ENCODE peak calls at places on chromosomes 13 and 19, in four cellular contexts. R is breast epithelium, Q is A549, O is thyroid gland. H is an unnamed sample.

GRCh38 chr13:27924529-27925141 is 4.8 kb downstream of the PDX1 start:
- DNase-seq in Q (no peak), O (no peak), R (no peak), H (no peak)

GRCh38 chr19:33405491-33406461 is 32.3 kb downstream of the CEBPG start:
- DNase-seq in O (no peak), R (no peak), Q (no peak), H (no peak)

GRCh38 chr13:42892760-42893159 is 99.3 kb downstream of the EPSTI1 start:
- DNase-seq in R (no peak), O (no peak), Q (no peak), H (no peak)

GRCh38 chr19:23287620-23288019 is 37.4 kb upstream of the ZNF724 start:
- DNase-seq in R (no peak), O (no peak), Q (no peak), H (no peak)

GRCh38 chr13:110023729-110024645 is 237.6 kb upstream of the IRS2 start:
- DNase-seq in Q (no peak), O (peak; percentile 7), R (no peak), H (no peak)

GRCh38 chr13:44396963-44397580 is 23.4 kb downstream of the SERP2 start:
- DNase-seq in Q (no peak), R (no peak), O (peak; percentile 29), H (no peak)

GRCh38 chr13:46855166-46855565 is 41.7 kb downstream of the HTR2A start:
- DNase-seq in O (no peak), Q (no peak), R (no peak), H (no peak)

GRCh38 chr13:33518442-33518841 is 232.9 kb upstream of the STARD13 start:
- DNase-seq in R (no peak), Q (no peak), O (no peak), H (no peak)

GRCh38 chr19:2315121-2315817 is 7.3 kb upstream of the LINGO3 start:
- DNase-seq in Q (no peak), O (no peak), R (no peak), H (no peak)

GRCh38 chr19:43522929-43523328 is 4.1 kb downstream of the ETHE1 start:
- DNase-seq in R (no peak), Q (no peak), O (no peak), H (no peak)

GRCh38 chr13:39910833-39911232 is 255.4 kb downstream of the COG6 start:
- DNase-seq in O (no peak), Q (no peak), R (no peak), H (no peak)

GRCh38 chr19:1503089-1503924 is 9.5 kb downstream of the ADAMTSL5 start:
- DNase-seq in O (peak; percentile 24), Q (peak; percentile 25), R (no peak), H (peak; percentile 63)

GRCh38 chr13:50629497-50629896 is 214.0 kb downstream of the DLEU7 start:
- DNase-seq in Q (no peak), O (no peak), R (no peak), H (no peak)

GRCh38 chr19:37251308-37252229 is 33.6 kb downstream of the ZNF383 start:
- DNase-seq in Q (no peak), R (peak; percentile 89), O (peak; percentile 95), H (peak; percentile 99)

GRCh38 chr13:111204438-111205177 is 89.5 kb downstream of the ARHGEF7 start:
- DNase-seq in R (no peak), O (peak; percentile 52), Q (no peak), H (no peak)

GRCh38 chr19:28913626-28914025 is 299.3 kb downstream of the UQCRFS1 start:
- DNase-seq in R (no peak), O (no peak), Q (no peak), H (no peak)

GRCh38 chr13:49976314-49977258 is 20.3 kb upstream of the TRIM13 start:
- DNase-seq in O (peak; percentile 78), R (peak; percentile 67), Q (peak; percentile 41), H (peak; percentile 83)

GRCh38 chr13:113427562-113428468 is 25.5 kb downstream of the ADPRHL1 start:
- DNase-seq in Q (no peak), O (no peak), R (no peak), H (no peak)

GRCh38 chr19:53545271-53546065 is 7.5 kb downstream of the ZNF331 start:
- DNase-seq in Q (peak; percentile 76), O (peak; percentile 66), R (no peak), H (no peak)

GRCh38 chr19:40588926-40589569 is 12.1 kb upstream of the LTBP4 start:
- DNase-seq in R (no peak), Q (no peak), O (no peak), H (no peak)

GRCh38 chr19:861756-862528 is 2.5 kb downstream of the CFD start:
- DNase-seq in R (no peak), O (no peak), Q (no peak), H (no peak)

GRCh38 chr13:75365724-75366173 is 116.2 kb downstream of the TBC1D4 start:
- DNase-seq in O (no peak), R (no peak), Q (peak; percentile 1), H (no peak)

GRCh38 chr19:2848625-2849024 is 7.3 kb downstream of the ZNF555 start:
- DNase-seq in O (no peak), Q (no peak), R (no peak), H (no peak)

GRCh38 chr13:48160879-48161278 is 66.0 kb upstream of the MED4 start:
- DNase-seq in O (no peak), Q (no peak), R (no peak), H (no peak)

GRCh38 chr19:10812902-10813404 is 23.1 kb downstream of the TMED1 start:
- DNase-seq in R (no peak), O (no peak), Q (peak; percentile 38), H (no peak)

GRCh38 chr19:42178791-42179500 is 38.5 kb downstream of the DEDD2 start:
- DNase-seq in O (no peak), Q (peak; percentile 87), R (no peak), H (no peak)

GRCh38 chr19:42177686-42178019 is 39.8 kb downstream of the DEDD2 start:
- DNase-seq in R (no peak), Q (no peak), O (no peak), H (no peak)

GRCh38 chr19:42176649-42176989 is 40.9 kb downstream of the DEDD2 start:
- DNase-seq in O (no peak), Q (peak; percentile 70), R (no peak), H (no peak)

GRCh38 chr19:42176990-42177685 is 40.3 kb downstream of the DEDD2 start:
- DNase-seq in R (peak; percentile 61), Q (peak; percentile 90), O (peak; percentile 60), H (peak; percentile 82)

DNA sequence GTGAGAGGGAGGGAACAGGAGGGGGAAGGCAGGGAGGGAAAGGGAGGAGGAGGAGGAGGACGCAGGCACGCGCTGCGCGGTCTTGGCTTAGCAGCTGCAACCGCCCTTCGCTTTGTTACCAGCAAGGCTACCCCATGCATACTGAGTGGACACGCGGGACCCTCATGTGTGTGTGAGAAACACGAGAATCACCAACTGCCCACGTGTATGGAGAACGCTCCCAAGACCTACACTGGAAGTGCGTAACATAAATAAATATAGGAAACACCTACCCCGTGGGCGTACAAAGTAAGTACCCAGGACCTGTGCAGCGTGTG is 38.0 kb downstream of the DEDD2 start:
- DNase-seq in O (no peak), Q (no peak), R (no peak), H (no peak)
- TF ChIP-seq CTCF in O (no peak), Q (no peak), R (no peak), H (no peak)

GRCh38 chr13:60260440-60260839 is 96.7 kb upstream of the DIAPH3 start:
- DNase-seq in Q (no peak), O (no peak), R (no peak), H (no peak)

GRCh38 chr13:60258349-60258748 is 94.6 kb upstream of the DIAPH3 start:
- DNase-seq in Q (no peak), R (no peak), O (no peak), H (no peak)

GRCh38 chr13:60265566-60265965 is 101.8 kb upstream of the DIAPH3 start:
- DNase-seq in Q (no peak), O (no peak), R (no peak), H (no peak)

GRCh38 chr13:60267498-60268202 is 103.9 kb upstream of the DIAPH3 start:
- DNase-seq in R (no peak), Q (no peak), O (peak; percentile 37), H (no peak)

DNA sequence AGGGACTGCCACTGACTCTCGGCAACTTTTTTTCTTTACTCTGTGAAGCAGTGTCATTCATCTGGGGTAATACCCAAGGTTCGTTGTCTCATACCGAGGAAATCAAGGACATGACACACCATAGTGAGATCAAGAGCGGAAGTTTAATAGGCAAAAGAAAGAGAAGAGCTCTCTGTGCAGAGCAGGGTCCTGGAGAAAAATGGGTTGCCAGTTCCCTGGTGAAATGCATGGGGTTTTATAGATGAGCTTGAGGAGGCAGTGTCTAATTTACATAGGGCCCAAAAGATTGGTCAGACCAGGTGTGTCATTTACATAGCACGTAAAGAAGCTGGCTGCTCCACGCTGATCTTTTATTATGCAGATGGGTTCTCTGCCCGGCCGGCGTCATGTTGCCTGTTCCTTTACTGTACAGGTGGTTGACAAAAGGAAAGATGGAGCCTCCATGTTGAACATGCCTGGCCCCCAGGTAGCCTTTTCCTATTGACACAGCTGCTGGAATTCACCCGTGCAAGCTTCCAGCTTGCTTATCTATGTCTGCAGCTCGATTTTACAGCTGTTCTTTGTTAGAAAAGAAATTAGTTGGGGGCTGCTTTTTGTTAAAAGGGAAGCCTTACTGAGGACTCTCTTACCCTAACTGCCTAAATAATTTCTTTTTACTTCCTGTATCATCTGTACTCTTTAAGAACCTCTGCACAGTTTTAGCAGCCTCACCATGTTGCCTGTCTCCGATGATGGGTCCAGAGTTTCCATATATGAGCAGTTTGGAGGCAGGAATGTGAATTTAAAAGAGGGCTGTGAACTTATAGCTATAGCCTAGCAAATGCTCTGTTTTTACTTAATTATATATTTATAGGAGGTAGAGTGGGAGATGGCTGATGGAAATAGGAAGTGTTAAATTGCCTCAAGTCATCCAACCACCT is 98.0 kb upstream of the DIAPH3 start:
- DNase-seq in O (no peak), R (no peak), Q (no peak), H (no peak)
- H3K4me3 ChIP-seq in O (no peak overlapping the region), R (no peak overlapping the region), Q (no peak overlapping the region), H (no peak overlapping the region)

DNA sequence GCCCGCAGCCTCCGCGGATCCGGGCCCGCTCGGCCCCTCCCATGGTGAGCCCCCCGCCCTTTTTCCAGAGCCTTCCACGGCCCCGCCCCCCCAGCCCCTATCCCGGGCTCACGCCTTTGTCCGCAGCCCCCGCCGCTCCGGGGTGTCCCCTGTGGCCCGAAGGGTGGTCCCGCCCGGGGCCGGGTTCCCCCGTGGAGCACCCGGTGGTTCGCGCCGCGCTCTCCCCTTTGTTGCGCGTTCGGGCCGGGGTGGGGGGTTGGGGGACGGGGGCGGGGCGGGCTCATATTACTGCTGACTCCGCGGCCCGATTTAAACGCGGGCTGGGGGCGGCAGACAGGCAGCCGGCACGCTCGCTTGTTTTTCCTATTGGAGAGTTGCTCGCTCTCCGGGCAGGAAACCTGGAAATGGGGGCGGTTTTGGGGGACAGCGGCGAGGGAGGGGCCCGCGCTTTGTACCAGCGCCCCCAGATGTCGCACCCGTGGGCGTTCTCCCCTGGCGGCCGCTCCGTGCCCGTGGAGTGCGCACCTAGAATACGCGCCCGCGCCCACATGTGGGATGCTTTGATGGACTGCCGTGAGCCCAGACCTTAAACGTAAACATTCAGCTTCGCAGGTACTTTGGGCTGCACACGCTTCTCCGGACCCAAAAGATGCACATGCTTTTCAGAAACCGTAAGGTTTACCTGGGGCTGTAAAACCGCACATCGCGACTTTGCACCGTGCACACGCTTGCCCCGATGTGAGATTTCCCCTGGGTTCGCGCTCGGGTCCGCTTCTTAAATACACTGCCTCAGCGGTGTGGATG is 699 bp downstream of the PTOV1 start:
- DNase-seq in O (peak; percentile 41), R (no peak), Q (no peak), H (peak; percentile 54)
- TF ChIP-seq CTCF in O (no peak), R (no peak), Q (no peak), H (no peak)

DNA sequence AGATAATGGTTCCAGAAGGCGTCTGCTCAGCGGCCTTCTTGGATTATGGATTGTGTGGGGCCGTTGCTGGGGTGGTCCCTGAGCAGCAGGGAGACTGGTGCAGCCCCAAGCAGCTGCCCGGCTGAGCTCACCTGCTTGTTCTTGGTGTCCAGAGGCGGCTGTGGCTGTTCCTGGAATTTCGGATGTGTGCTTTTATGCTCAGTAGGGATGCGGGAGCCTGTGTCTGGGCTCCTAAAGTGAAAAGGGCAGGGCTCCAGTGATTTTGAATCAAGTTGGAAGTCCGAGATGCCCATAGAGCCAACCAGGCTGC is 211.5 kb upstream of the TSHZ3 start:
- DNase-seq in R (no peak), O (no peak), Q (no peak), H (no peak)
- H3K4me3 ChIP-seq in R (no peak overlapping the region), O (no peak overlapping the region), Q (no peak overlapping the region), H (no peak overlapping the region)